ENCODE peak calls at places on chromosomes 6 and 20, in six cellular contexts. One of them, this sample, is unnamed.
A peak's percentile ranks its signal among the peaks of the same experiment; 100 is the strongest.

GRCh38 chr6:106145144-106145543 is 59.0 kb downstream of the PRDM1 start:
- DNase-seq in IMR-90: no peak
- DNase-seq in ovary: no peak
- DNase-seq in lung: no peak
- DNase-seq in CD8-positive, alpha-beta memory T cell: no peak
- DNase-seq in K562: no peak
- DNase-seq in this sample: no peak

GRCh38 chr6:72524011-72524645 is 97.7 kb upstream of the KCNQ5 start:
- DNase-seq in IMR-90: no peak
- DNase-seq in CD8-positive, alpha-beta memory T cell: no peak
- DNase-seq in lung: no peak
- DNase-seq in K562: no peak
- DNase-seq in ovary: no peak
- DNase-seq in this sample: no peak

GRCh38 chr6:139927742-139928305 is 553.4 kb upstream of the CITED2 start:
- DNase-seq in IMR-90: no peak
- DNase-seq in CD8-positive, alpha-beta memory T cell: no peak
- DNase-seq in ovary: no peak
- DNase-seq in lung: no peak
- DNase-seq in K562: peak; percentile 55
- DNase-seq in this sample: no peak

GRCh38 chr20:16175322-16175721 is 397.9 kb downstream of the KIF16B start:
- DNase-seq in ovary: no peak
- DNase-seq in CD8-positive, alpha-beta memory T cell: no peak
- DNase-seq in IMR-90: no peak
- DNase-seq in K562: no peak
- DNase-seq in lung: no peak
- DNase-seq in this sample: no peak

GRCh38 chr6:107495196-107495643 is 5.3 kb downstream of the SOBP start:
- DNase-seq in lung: no peak
- DNase-seq in IMR-90: peak; percentile 78
- DNase-seq in ovary: no peak
- DNase-seq in CD8-positive, alpha-beta memory T cell: no peak
- DNase-seq in K562: no peak
- DNase-seq in this sample: peak; percentile 20

GRCh38 chr6:41642960-41643898 is 5.0 kb downstream of the MDFI start:
- DNase-seq in lung: no peak
- DNase-seq in CD8-positive, alpha-beta memory T cell: no peak
- DNase-seq in IMR-90: no peak
- DNase-seq in K562: no peak
- DNase-seq in ovary: no peak
- DNase-seq in this sample: no peak

GRCh38 chr20:37538003-37538402 is 10.3 kb upstream of the BLCAP start:
- DNase-seq in ovary: no peak
- DNase-seq in CD8-positive, alpha-beta memory T cell: no peak
- DNase-seq in IMR-90: peak; percentile 55
- DNase-seq in lung: no peak
- DNase-seq in K562: no peak
- DNase-seq in this sample: no peak

GRCh38 chr6:106534564-106534982 is 94.7 kb downstream of the RTN4IP1 start:
- DNase-seq in IMR-90: no peak
- DNase-seq in CD8-positive, alpha-beta memory T cell: no peak
- DNase-seq in K562: no peak
- DNase-seq in lung: no peak
- DNase-seq in ovary: no peak
- DNase-seq in this sample: no peak

GRCh38 chr20:49999329-49999728 is 16.5 kb downstream of the SNAI1 start:
- DNase-seq in IMR-90: no peak
- DNase-seq in CD8-positive, alpha-beta memory T cell: no peak
- DNase-seq in lung: no peak
- DNase-seq in ovary: no peak
- DNase-seq in K562: no peak
- DNase-seq in this sample: no peak

GRCh38 chr20:31670371-31671228 is 32.9 kb downstream of the COX4I2 start:
- DNase-seq in CD8-positive, alpha-beta memory T cell: no peak
- DNase-seq in lung: peak; percentile 49
- DNase-seq in IMR-90: peak; percentile 75
- DNase-seq in ovary: no peak
- DNase-seq in K562: peak; percentile 77
- DNase-seq in this sample: peak; percentile 44

GRCh38 chr20:63781181-63781580 is 41.6 kb downstream of the SLC2A4RG start:
- DNase-seq in ovary: no peak
- DNase-seq in lung: no peak
- DNase-seq in CD8-positive, alpha-beta memory T cell: no peak
- DNase-seq in IMR-90: no peak
- DNase-seq in K562: no peak
- DNase-seq in this sample: no peak

GRCh38 chr20:8213831-8214587 is 81.9 kb downstream of the PLCB1 start:
- DNase-seq in lung: no peak
- DNase-seq in CD8-positive, alpha-beta memory T cell: peak; percentile 14
- DNase-seq in K562: no peak
- DNase-seq in ovary: no peak
- DNase-seq in IMR-90: no peak
- DNase-seq in this sample: no peak

GRCh38 chr20:62707981-62708521 is 585 bp upstream of the NTSR1 start:
- DNase-seq in IMR-90: no peak
- DNase-seq in CD8-positive, alpha-beta memory T cell: no peak
- DNase-seq in lung: no peak
- DNase-seq in K562: no peak
- DNase-seq in ovary: no peak
- DNase-seq in this sample: no peak

GRCh38 chr20:39660251-39660650 is 698.1 kb downstream of the DHX35 start:
- DNase-seq in CD8-positive, alpha-beta memory T cell: no peak
- DNase-seq in K562: no peak
- DNase-seq in ovary: no peak
- DNase-seq in IMR-90: no peak
- DNase-seq in lung: no peak
- DNase-seq in this sample: no peak

GRCh38 chr20:2851086-2851485 is 10.5 kb downstream of the VPS16 start:
- DNase-seq in lung: no peak
- DNase-seq in IMR-90: no peak
- DNase-seq in ovary: no peak
- DNase-seq in CD8-positive, alpha-beta memory T cell: no peak
- DNase-seq in K562: no peak
- DNase-seq in this sample: no peak

GRCh38 chr20:54208492-54209044 is 681 bp downstream of the PFDN4 start:
- DNase-seq in lung: no peak
- DNase-seq in IMR-90: peak; percentile 63
- DNase-seq in ovary: no peak
- DNase-seq in CD8-positive, alpha-beta memory T cell: no peak
- DNase-seq in K562: peak; percentile 39
- DNase-seq in this sample: no peak

GRCh38 chr6:21414065-21414464 is 179.5 kb upstream of the SOX4 start:
- DNase-seq in ovary: no peak
- DNase-seq in CD8-positive, alpha-beta memory T cell: no peak
- DNase-seq in K562: no peak
- DNase-seq in IMR-90: no peak
- DNase-seq in lung: no peak
- DNase-seq in this sample: no peak

GRCh38 chr6:52532457-52532856 is 44.4 kb downstream of the TRAM2 start:
- DNase-seq in CD8-positive, alpha-beta memory T cell: no peak
- DNase-seq in ovary: no peak
- DNase-seq in IMR-90: peak; percentile 51
- DNase-seq in K562: no peak
- DNase-seq in lung: no peak
- DNase-seq in this sample: no peak

GRCh38 chr6:49269190-49269589 is 193.9 kb downstream of the MMUT start:
- DNase-seq in CD8-positive, alpha-beta memory T cell: no peak
- DNase-seq in IMR-90: peak; percentile 2
- DNase-seq in ovary: no peak
- DNase-seq in lung: no peak
- DNase-seq in K562: no peak
- DNase-seq in this sample: no peak

GRCh38 chr20:62938105-62938888 is at the start of gene GID8:
- DNase-seq in ovary: no peak
- DNase-seq in IMR-90: peak; percentile 33
- DNase-seq in K562: peak; percentile 63
- DNase-seq in lung: no peak
- DNase-seq in CD8-positive, alpha-beta memory T cell: no peak
- DNase-seq in this sample: no peak

GRCh38 chr6:167589615-167589940 is 237.1 kb upstream of the AFDN start:
- DNase-seq in K562: no peak
- DNase-seq in ovary: no peak
- DNase-seq in CD8-positive, alpha-beta memory T cell: no peak
- DNase-seq in lung: no peak
- DNase-seq in IMR-90: no peak
- DNase-seq in this sample: no peak

GRCh38 chr6:167588181-167588919 is 238.4 kb upstream of the AFDN start:
- DNase-seq in IMR-90: no peak
- DNase-seq in CD8-positive, alpha-beta memory T cell: no peak
- DNase-seq in K562: no peak
- DNase-seq in lung: no peak
- DNase-seq in ovary: no peak
- DNase-seq in this sample: no peak

GRCh38 chr6:167583412-167583811 is 243.3 kb upstream of the AFDN start:
- DNase-seq in CD8-positive, alpha-beta memory T cell: no peak
- DNase-seq in lung: no peak
- DNase-seq in K562: no peak
- DNase-seq in ovary: no peak
- DNase-seq in IMR-90: no peak
- DNase-seq in this sample: no peak

GRCh38 chr6:167590193-167590592 is 236.5 kb upstream of the AFDN start:
- DNase-seq in ovary: no peak
- DNase-seq in CD8-positive, alpha-beta memory T cell: no peak
- DNase-seq in K562: no peak
- DNase-seq in IMR-90: no peak
- DNase-seq in lung: no peak
- DNase-seq in this sample: no peak

GRCh38 chr6:167588920-167589614 is 237.6 kb upstream of the AFDN start:
- DNase-seq in K562: no peak
- DNase-seq in lung: no peak
- DNase-seq in CD8-positive, alpha-beta memory T cell: no peak
- DNase-seq in IMR-90: no peak
- DNase-seq in ovary: no peak
- DNase-seq in this sample: no peak
- H3K27ac ChIP-seq in K562: no peak overlapping the region
- H3K27ac ChIP-seq in lung: no peak overlapping the region
- H3K27ac ChIP-seq in CD8-positive, alpha-beta memory T cell: no peak overlapping the region
- H3K27ac ChIP-seq in IMR-90: no peak overlapping the region
- H3K27ac ChIP-seq in ovary: no peak overlapping the region
- H3K27ac ChIP-seq in this sample: no peak overlapping the region

GRCh38 chr6:3282461-3283236 is 23.9 kb downstream of the PSMG4 start:
- DNase-seq in ovary: no peak
- DNase-seq in IMR-90: no peak
- DNase-seq in CD8-positive, alpha-beta memory T cell: no peak
- DNase-seq in K562: no peak
- DNase-seq in lung: no peak
- DNase-seq in this sample: no peak
- H3K27ac ChIP-seq in ovary: no peak overlapping the region
- H3K27ac ChIP-seq in IMR-90: no peak overlapping the region
- H3K27ac ChIP-seq in CD8-positive, alpha-beta memory T cell: no peak overlapping the region
- H3K27ac ChIP-seq in K562: no peak overlapping the region
- H3K27ac ChIP-seq in lung: peak overlapping the region; percentile 42
- H3K27ac ChIP-seq in this sample: no peak overlapping the region

DNA sequence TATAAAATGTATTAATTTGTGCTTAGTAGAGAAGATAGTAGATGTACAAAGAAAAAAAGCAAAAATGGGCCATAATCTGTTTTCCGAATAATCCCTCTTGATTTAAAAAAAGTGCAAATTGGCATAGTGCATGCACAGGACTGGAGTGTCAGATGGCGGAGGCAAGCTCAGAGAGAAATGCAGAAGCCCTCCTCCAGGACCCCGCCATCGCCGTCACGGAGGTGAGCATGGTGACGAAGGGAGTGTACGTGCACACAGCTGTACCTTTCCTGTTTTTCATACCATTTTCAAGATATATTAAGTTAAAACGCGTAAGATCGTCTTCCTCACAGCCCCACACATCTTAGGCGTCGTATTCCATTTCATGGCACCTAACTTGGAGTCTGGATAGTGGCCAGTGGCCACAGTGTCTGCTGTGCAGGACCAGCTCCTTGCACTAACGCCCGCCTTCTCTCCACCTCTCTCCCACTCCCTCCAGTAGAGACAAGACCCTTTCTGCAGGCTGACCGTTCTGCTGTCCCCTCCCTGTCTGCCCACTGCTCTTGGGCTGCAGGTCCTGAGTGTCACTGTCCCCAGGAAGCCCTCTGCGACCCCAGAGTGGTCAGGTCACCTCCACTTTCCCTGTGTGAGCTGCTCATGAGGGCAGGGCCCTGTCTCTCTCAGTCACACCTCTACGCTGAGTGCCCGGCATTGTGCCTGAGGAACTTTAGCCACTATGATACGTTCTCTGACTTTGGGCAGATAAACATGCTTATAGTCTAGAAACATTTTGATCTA is 9.8 kb downstream of the DUSP22 start:
- DNase-seq in CD8-positive, alpha-beta memory T cell: no peak
- DNase-seq in IMR-90: no peak
- DNase-seq in ovary: no peak
- DNase-seq in lung: no peak
- DNase-seq in K562: no peak
- DNase-seq in this sample: no peak
- H3K27ac ChIP-seq in CD8-positive, alpha-beta memory T cell: no peak overlapping the region
- H3K27ac ChIP-seq in IMR-90: no peak overlapping the region
- H3K27ac ChIP-seq in ovary: no peak overlapping the region
- H3K27ac ChIP-seq in lung: no peak overlapping the region
- H3K27ac ChIP-seq in K562: no peak overlapping the region
- H3K27ac ChIP-seq in this sample: no peak overlapping the region

GRCh38 chr6:169849396-169849795 is 98.0 kb downstream of the ERMARD start:
- DNase-seq in CD8-positive, alpha-beta memory T cell: no peak
- DNase-seq in IMR-90: no peak
- DNase-seq in K562: no peak
- DNase-seq in ovary: no peak
- DNase-seq in lung: no peak
- DNase-seq in this sample: no peak

GRCh38 chr6:169848946-169849345 is 97.5 kb downstream of the ERMARD start:
- DNase-seq in lung: no peak
- DNase-seq in CD8-positive, alpha-beta memory T cell: no peak
- DNase-seq in ovary: no peak
- DNase-seq in K562: no peak
- DNase-seq in IMR-90: no peak
- DNase-seq in this sample: no peak

GRCh38 chr6:169851641-169852503 is 100.5 kb downstream of the ERMARD start:
- DNase-seq in ovary: no peak
- DNase-seq in K562: no peak
- DNase-seq in IMR-90: no peak
- DNase-seq in lung: no peak
- DNase-seq in CD8-positive, alpha-beta memory T cell: no peak
- DNase-seq in this sample: no peak

GRCh38 chr6:169850154-169850553 is 98.7 kb downstream of the ERMARD start:
- DNase-seq in CD8-positive, alpha-beta memory T cell: no peak
- DNase-seq in IMR-90: no peak
- DNase-seq in K562: no peak
- DNase-seq in ovary: no peak
- DNase-seq in lung: no peak
- DNase-seq in this sample: no peak

DNA sequence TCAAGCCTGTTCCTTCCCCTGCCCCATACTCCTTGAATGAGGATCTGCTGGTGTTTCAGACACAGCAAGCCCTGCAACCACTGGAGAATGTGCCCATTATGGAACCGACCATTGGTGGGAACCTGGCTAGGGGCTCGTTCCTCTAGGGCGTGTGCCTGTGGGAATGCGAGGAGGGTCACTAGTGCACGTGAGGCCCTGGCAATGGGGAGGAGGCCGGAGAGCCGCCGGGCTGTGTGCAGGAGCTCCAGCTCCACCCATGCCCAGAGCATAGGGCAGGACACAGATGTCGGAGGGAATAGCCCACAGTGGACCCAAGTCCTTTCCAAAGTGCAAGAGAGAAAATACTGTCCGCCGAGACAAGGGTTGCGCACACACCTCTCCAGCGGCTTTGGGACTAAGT is 99.3 kb downstream of the ERMARD start:
- DNase-seq in CD8-positive, alpha-beta memory T cell: no peak
- DNase-seq in K562: no peak
- DNase-seq in IMR-90: no peak
- DNase-seq in ovary: no peak
- DNase-seq in lung: no peak
- DNase-seq in this sample: no peak
- H3K27ac ChIP-seq in CD8-positive, alpha-beta memory T cell: no peak overlapping the region
- H3K27ac ChIP-seq in K562: no peak overlapping the region
- H3K27ac ChIP-seq in IMR-90: no peak overlapping the region
- H3K27ac ChIP-seq in ovary: no peak overlapping the region
- H3K27ac ChIP-seq in lung: peak overlapping the region; percentile 40
- H3K27ac ChIP-seq in this sample: no peak overlapping the region